ENCODE peak calls at places on chromosomes 5 and 9, in six cellular contexts. V is osteoblast, I is breast epithelium, N is A549, X is esophagus squamous epithelium, U is choroid plexus epithelial cell. Y is an unnamed sample.

GRCh38 chr9:127005770-127006314 is 91.3 kb downstream of the RALGPS1 start:
- DNase-seq in V (no peak), I (no peak), N (no peak), X (no peak), U (no peak), Y (no peak)

GRCh38 chr5:160799160-160799559 is 52.9 kb downstream of the ATP10B start:
- DNase-seq in V (no peak), I (no peak), N (no peak), X (no peak), U (no peak), Y (no peak)

GRCh38 chr5:171429543-171429910 is 10.1 kb downstream of the FGF18 start:
- DNase-seq in V (peak; percentile 26), I (no peak), N (no peak), X (no peak), U (no peak), Y (no peak)

GRCh38 chr9:134538856-134539562 is 102.6 kb upstream of the COL5A1 start:
- DNase-seq in V (peak; percentile 35), I (no peak), N (no peak), X (no peak), U (no peak), Y (no peak)

GRCh38 chr9:115158666-115159481 is 40.9 kb upstream of the TNC start:
- DNase-seq in V (peak; percentile 78), I (no peak), N (peak; percentile 25), X (no peak), U (no peak), Y (no peak)

GRCh38 chr5:159631001-159631400 is 285.3 kb upstream of the ADRA1B start:
- DNase-seq in V (no peak), I (no peak), N (no peak), X (no peak), U (no peak), Y (no peak)

GRCh38 chr5:74166064-74166463 is 474.5 kb downstream of the ENC1 start:
- DNase-seq in V (no peak), I (no peak), N (no peak), X (no peak), U (peak; percentile 43), Y (no peak)

GRCh38 chr5:179605026-179605833 is 18.2 kb downstream of the HNRNPH1 start:
- DNase-seq in V (peak; percentile 49), I (no peak), N (no peak), X (no peak), U (peak; percentile 68), Y (no peak)

GRCh38 chr9:133955821-133956411 is 36.2 kb downstream of the VAV2 start:
- DNase-seq in V (peak; percentile 83), I (no peak), N (no peak), X (no peak), U (peak; percentile 71), Y (no peak)

GRCh38 chr5:101676646-101677045 is 619.4 kb downstream of the SLCO4C1 start:
- DNase-seq in V (no peak), I (no peak), N (peak; percentile 53), X (no peak), U (no peak), Y (no peak)

GRCh38 chr9:23798325-23798724 is 27.7 kb downstream of the ELAVL2 start:
- DNase-seq in V (no peak), I (no peak), N (no peak), X (no peak), U (no peak), Y (no peak)

GRCh38 chr5:79806741-79807140 is 117.1 kb downstream of the CMYA5 start:
- DNase-seq in V (no peak), I (no peak), N (no peak), X (no peak), U (peak; percentile 5), Y (no peak)

GRCh38 chr9:135077497-135078200 is 9.8 kb upstream of the OLFM1 start:
- DNase-seq in V (peak; percentile 95), I (peak; percentile 49), N (no peak), X (no peak), U (peak; percentile 24), Y (peak; percentile 8)

GRCh38 chr9:99300103-99300439 is 78.0 kb downstream of the SEC61B start:
- DNase-seq in V (peak; percentile 58), I (no peak), N (no peak), X (no peak), U (no peak), Y (no peak)

GRCh38 chr5:14223372-14223771 is 80.2 kb downstream of the TRIO start:
- DNase-seq in V (no peak), I (no peak), N (no peak), X (no peak), U (no peak), Y (no peak)

GRCh38 chr5:39716532-39716971 is 291.8 kb upstream of the DAB2 start:
- DNase-seq in V (peak; percentile 62), I (peak; percentile 54), N (peak; percentile 85), X (no peak), U (peak; percentile 84), Y (no peak)

DNA sequence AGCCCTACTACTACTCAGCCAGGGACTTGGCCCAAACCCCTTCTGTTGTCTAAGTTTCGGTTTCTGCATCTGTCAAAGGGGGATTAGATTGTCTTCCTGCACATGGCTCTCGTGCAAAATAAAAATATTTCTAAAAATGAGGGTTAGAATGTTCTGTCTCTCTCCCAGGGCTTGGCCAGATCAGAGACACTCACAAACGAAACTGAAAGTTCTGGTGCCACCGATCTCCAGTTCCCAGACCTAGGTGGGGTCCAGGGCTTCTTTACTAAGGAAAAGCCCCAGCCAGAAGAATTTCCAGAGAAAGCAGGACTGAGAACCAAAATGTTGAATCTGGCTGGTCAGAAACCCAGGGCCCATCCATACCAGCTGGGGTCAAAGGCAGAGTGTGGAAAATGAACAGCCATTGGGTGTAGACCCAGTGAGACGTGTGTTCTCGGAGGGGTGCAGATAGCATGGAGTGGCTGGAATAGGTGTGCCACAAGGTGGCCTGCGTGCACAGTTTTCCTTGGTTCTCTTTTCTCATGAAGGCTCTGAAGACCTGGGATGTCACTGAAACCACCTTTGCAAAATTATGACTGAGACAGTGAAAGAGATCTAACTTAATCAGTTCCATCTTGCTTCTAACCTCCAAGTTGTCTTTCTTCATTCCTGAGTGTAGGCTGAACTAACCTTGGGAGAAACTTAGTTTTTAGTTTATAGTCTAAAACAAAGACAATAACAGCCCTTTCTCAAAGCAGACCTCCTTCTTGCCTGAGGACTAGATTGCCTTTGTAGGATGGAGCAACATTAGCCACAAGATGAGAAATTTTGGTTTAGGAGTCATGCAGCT is 2.2 kb upstream of the SLC23A1 start:
- DNase-seq in V (peak; percentile 94), I (no peak), N (no peak), X (no peak), U (no peak), Y (no peak)
- TF ChIP-seq CTCF in V (no peak), I (no peak), N (no peak), X (no peak), U (no peak), Y (no peak)

DNA sequence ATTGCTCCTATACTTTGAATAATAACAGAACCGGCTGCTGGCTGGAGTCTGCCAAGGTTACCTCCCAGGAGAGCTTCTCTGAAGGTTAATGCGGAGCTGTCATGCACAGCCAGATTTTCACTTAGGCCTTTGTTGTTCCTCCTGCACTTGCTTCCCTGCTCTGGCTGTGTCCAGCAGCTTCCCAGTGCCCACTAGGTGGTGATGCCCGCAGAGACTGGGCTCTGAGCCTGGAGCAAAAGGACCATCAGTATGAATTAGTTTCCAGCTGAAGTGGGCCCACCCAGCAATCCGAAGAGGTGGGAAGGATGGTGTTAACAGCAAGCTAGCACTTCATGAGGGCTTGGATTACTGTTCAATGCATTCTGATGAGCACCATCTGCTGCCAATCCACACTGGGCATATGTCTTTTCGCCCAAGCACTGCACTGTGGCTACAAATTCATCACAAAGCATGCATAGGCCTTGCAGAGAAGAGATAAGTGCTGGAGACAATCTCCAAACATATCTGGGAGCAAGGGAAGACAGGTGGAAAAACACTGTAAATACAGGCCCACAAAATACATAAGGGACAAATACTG is 459.1 kb downstream of the SPOCK1 start:
- DNase-seq in V (no peak), I (no peak), N (no peak), X (no peak), U (no peak), Y (no peak)
- TF ChIP-seq CTCF in V (peak; percentile 23), I (no peak), N (no peak), X (no peak), U (no peak), Y (no peak)

GRCh38 chr5:142717582-142718215 is 31.8 kb upstream of the FGF1 start:
- DNase-seq in V (no peak), I (no peak), N (peak; percentile 70), X (no peak), U (peak; percentile 86), Y (no peak)

GRCh38 chr5:142719836-142720330 is 34.0 kb upstream of the FGF1 start:
- DNase-seq in V (no peak), I (no peak), N (no peak), X (no peak), U (no peak), Y (no peak)

GRCh38 chr5:142722896-142723295 is 37.0 kb upstream of the FGF1 start:
- DNase-seq in V (peak; percentile 21), I (no peak), N (no peak), X (no peak), U (no peak), Y (no peak)

GRCh38 chr5:142722146-142722545 is 36.3 kb upstream of the FGF1 start:
- DNase-seq in V (peak; percentile 23), I (no peak), N (no peak), X (no peak), U (peak; percentile 77), Y (no peak)

DNA sequence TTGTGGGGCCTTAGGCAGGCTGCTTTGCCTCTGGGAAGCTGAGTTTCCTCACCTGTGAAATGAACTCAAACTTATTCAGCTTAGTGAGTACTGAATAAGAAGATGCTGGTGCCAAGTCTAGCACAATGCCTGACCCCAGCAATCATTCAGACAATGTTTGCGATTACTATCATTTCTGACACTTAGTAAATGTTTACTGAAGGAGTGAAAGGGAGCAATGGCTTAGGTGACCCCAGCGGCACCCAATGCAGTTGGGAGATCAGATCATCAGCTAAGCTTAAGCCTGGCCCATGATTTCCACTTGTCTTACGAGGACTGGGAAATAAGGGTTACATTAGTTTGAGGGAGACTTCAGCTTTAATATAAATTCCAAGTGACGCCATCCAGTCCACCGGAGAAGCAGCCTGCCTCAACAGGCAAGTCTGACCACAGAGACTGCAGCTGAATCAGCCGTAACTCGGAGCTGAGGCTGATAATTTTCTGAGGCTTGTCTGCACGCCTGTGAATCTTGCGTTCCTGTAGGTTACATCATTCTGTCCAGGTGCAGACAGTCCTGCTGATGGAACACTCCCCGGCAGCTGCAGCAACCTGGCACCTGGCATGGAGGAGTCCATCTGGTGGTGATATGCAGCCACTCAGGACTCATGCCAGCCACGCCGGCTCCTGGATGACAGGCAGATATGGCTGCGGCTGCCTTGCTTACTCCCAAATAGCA is 34.8 kb upstream of the FGF1 start:
- DNase-seq in V (no peak), I (peak; percentile 60), N (peak; percentile 59), X (no peak), U (no peak), Y (no peak)
- TF ChIP-seq CTCF in V (no peak), I (no peak), N (no peak), X (no peak), U (no peak), Y (no peak)

GRCh38 chr5:138458856-138459255 is 6.4 kb upstream of the EGR1 start:
- DNase-seq in V (no peak), I (no peak), N (no peak), X (no peak), U (no peak), Y (no peak)

GRCh38 chr5:138458353-138458752 is 6.9 kb upstream of the EGR1 start:
- DNase-seq in V (no peak), I (no peak), N (no peak), X (no peak), U (peak; percentile 33), Y (no peak)

GRCh38 chr5:138455191-138455930 is 9.9 kb upstream of the EGR1 start:
- DNase-seq in V (no peak), I (no peak), N (no peak), X (no peak), U (no peak), Y (no peak)

GRCh38 chr5:138459311-138459710 is 6.0 kb upstream of the EGR1 start:
- DNase-seq in V (no peak), I (no peak), N (no peak), X (no peak), U (no peak), Y (peak; percentile 48)

GRCh38 chr5:138457532-138458275 is 7.6 kb upstream of the EGR1 start:
- DNase-seq in V (peak; percentile 77), I (no peak), N (no peak), X (no peak), U (no peak), Y (no peak)
- TF ChIP-seq CTCF in V (no peak), I (no peak), N (no peak), X (no peak), U (peak; percentile 13), Y (no peak)

Y was measured in activated B cell treated with CpG ODN at 0.5 μM for 24 hours.